ENCODE peak calls at places on chromosomes 12 and 14, in six cellular contexts. C, H, D, F, J and A are unnamed samples.

GRCh38 chr12:64476844-64477243 is 24.9 kb downstream of the TBK1 start:
- DNase-seq in F (no peak), J (no peak), H (no peak), C (no peak), D (no peak), A (no peak)

GRCh38 chr12:101297661-101298060 is 17.8 kb downstream of the UTP20 start:
- DNase-seq in J (no peak), F (no peak), D (no peak), H (no peak), C (no peak), A (no peak)

GRCh38 chr12:674272-674781 is 11.1 kb upstream of the NINJ2 start:
- DNase-seq in C (peak; percentile 32), H (no peak), F (peak; percentile 83), J (no peak), D (no peak), A (no peak)

GRCh38 chr12:13780453-13780852 is 200.9 kb downstream of the GRIN2B start:
- DNase-seq in J (no peak), D (no peak), C (no peak), F (no peak), H (no peak), A (no peak)

GRCh38 chr14:93078830-93079229 is 36.9 kb downstream of the ITPK1 start:
- DNase-seq in D (no peak), H (peak; percentile 86), F (no peak), C (no peak), J (no peak), A (peak; percentile 81)

GRCh38 chr14:61321385-61322010 is at the start of gene PRKCH:
- DNase-seq in F (no peak), C (peak; percentile 80), J (peak; percentile 84), D (peak; percentile 37), H (peak; percentile 57), A (peak; percentile 85)

GRCh38 chr12:28027947-28028724 is 55.6 kb upstream of the PTHLH start:
- DNase-seq in H (peak; percentile 28), J (no peak), F (no peak), C (no peak), D (no peak), A (no peak)

GRCh38 chr12:79402626-79403025 is 288.1 kb downstream of the PAWR start:
- DNase-seq in J (no peak), H (peak; percentile 55), D (no peak), C (no peak), F (no peak), A (no peak)

GRCh38 chr12:6183689-6184441 is 16.3 kb upstream of the CD9 start:
- DNase-seq in F (no peak), D (no peak), H (peak; percentile 70), C (no peak), J (no peak), A (no peak)

GRCh38 chr12:79155703-79156102 is 291.1 kb downstream of the SYT1 start:
- DNase-seq in C (no peak), H (peak; percentile 6), J (no peak), D (no peak), F (no peak), A (no peak)

GRCh38 chr14:41957459-41957858 is 350.8 kb downstream of the LRFN5 start:
- DNase-seq in H (no peak), C (no peak), D (no peak), J (no peak), F (no peak), A (no peak)

GRCh38 chr12:130669205-130669557 is 46.9 kb downstream of the RIMBP2 start:
- DNase-seq in D (no peak), J (no peak), C (no peak), H (no peak), F (no peak), A (no peak)

GRCh38 chr12:65725376-65725775 is 98.9 kb upstream of the HMGA2 start:
- DNase-seq in C (no peak), H (peak; percentile 69), J (no peak), F (no peak), D (no peak), A (no peak)

GRCh38 chr12:106645465-106646330 is 62.9 kb downstream of the RFX4 start:
- DNase-seq in H (no peak), F (no peak), C (no peak), D (no peak), J (no peak), A (no peak)

GRCh38 chr12:46959484-46959883 is 119.9 kb upstream of the PCED1B start:
- DNase-seq in F (peak; percentile 93), J (no peak), H (peak; percentile 90), D (peak; percentile 83), C (no peak), A (no peak)

GRCh38 chr14:74820288-74820687 is 55.7 kb downstream of the PROX2 start:
- DNase-seq in J (no peak), H (no peak), F (no peak), D (no peak), C (no peak), A (no peak)

GRCh38 chr14:58832010-58832409 is 194.2 kb downstream of the DACT1 start:
- DNase-seq in J (no peak), H (no peak), F (no peak), C (no peak), D (no peak), A (no peak)